ENCODE peak calls at places on chromosome 2, in ten cellular contexts. A, W, V, Y, L, R, U, C, J and D are unnamed samples.
A peak's percentile ranks its signal among the peaks of the same experiment; 100 is the strongest.

GRCh38 chr2:179842498-179843153 is 18.8 kb downstream of the ZNF385B start:
- ATAC-seq in A (no peak), W (peak; percentile 75), V (peak; percentile 94), Y (peak; percentile 97), L (no peak), R (peak; percentile 59), U (no peak), C (peak; percentile 41), J (no peak), D (no peak)

GRCh38 chr2:36397040-36397616 is 41.5 kb downstream of the CRIM1 start:
- ATAC-seq in A (peak; percentile 6), W (no peak), V (no peak), Y (no peak), L (peak; percentile 9), R (no peak), U (no peak), C (no peak), J (no peak), D (no peak)

GRCh38 chr2:72144412-72144745 is 3.3 kb downstream of the CYP26B1 start:
- ATAC-seq in A (no peak), W (no peak), V (no peak), Y (no peak), L (no peak), R (peak; percentile 22), U (peak; percentile 21), C (no peak), J (peak; percentile 70), D (no peak)

GRCh38 chr2:238163494-238164198 is 4.9 kb downstream of the ERFE start:
- ATAC-seq in A (no peak), W (no peak), V (no peak), Y (no peak), L (no peak), R (no peak), U (no peak), C (no peak), J (no peak), D (no peak)

GRCh38 chr2:15720561-15721307 is 129.1 kb downstream of the DDX1 start:
- ATAC-seq in A (no peak), W (no peak), V (no peak), Y (no peak), L (no peak), R (no peak), U (no peak), C (no peak), J (no peak), D (no peak)

GRCh38 chr2:176200971-176201370 is 12.5 kb downstream of the HOXD1 start:
- ATAC-seq in A (no peak), W (no peak), V (peak; percentile 38), Y (peak; percentile 67), L (no peak), R (no peak), U (no peak), C (no peak), J (no peak), D (no peak)

GRCh38 chr2:104850322-104851184 is 3.4 kb upstream of the POU3F3 start:
- ATAC-seq in A (no peak), W (no peak), V (no peak), Y (no peak), L (no peak), R (no peak), U (no peak), C (no peak), J (no peak), D (no peak)

GRCh38 chr2:121888189-121888557 is 132.7 kb downstream of the TSN start:
- ATAC-seq in A (peak; percentile 65), W (peak; percentile 87), V (peak; percentile 90), Y (peak; percentile 95), L (no peak), R (no peak), U (peak; percentile 99), C (no peak), J (peak; percentile 13), D (no peak)

GRCh38 chr2:205496777-205497176 is 185.5 kb upstream of the NRP2 start:
- ATAC-seq in A (no peak), W (no peak), V (no peak), Y (no peak), L (peak; percentile 89), R (peak; percentile 49), U (no peak), C (peak; percentile 49), J (no peak), D (peak; percentile 50)

GRCh38 chr2:185782223-185782769 is 43.7 kb downstream of the FSIP2 start:
- ATAC-seq in A (no peak), W (no peak), V (no peak), Y (peak; percentile 89), L (no peak), R (no peak), U (no peak), C (no peak), J (no peak), D (no peak)

GRCh38 chr2:25251032-25251460 is 82.7 kb upstream of the POMC start:
- ATAC-seq in A (no peak), W (peak; percentile 55), V (peak; percentile 9), Y (peak; percentile 0), L (no peak), R (no peak), U (no peak), C (no peak), J (no peak), D (no peak)

GRCh38 chr2:47177042-47177565 is 22.0 kb upstream of the STPG4 start:
- ATAC-seq in A (peak; percentile 2), W (peak; percentile 7), V (no peak), Y (peak; percentile 3), L (no peak), R (no peak), U (no peak), C (peak; percentile 3), J (no peak), D (no peak)

GRCh38 chr2:168874368-168875005 is 15.7 kb downstream of the SPC25 start:
- ATAC-seq in A (no peak), W (no peak), V (peak; percentile 27), Y (no peak), L (no peak), R (no peak), U (no peak), C (no peak), J (no peak), D (no peak)

GRCh38 chr2:218282173-218282991 is 9.9 kb downstream of the TMBIM1 start:
- ATAC-seq in A (no peak), W (no peak), V (no peak), Y (no peak), L (peak; percentile 1), R (peak; percentile 28), U (no peak), C (no peak), J (peak; percentile 33), D (no peak)
- TF ChIP-seq POLR2A in A (no peak), W (no peak), V (no peak), Y (no peak), L (no peak), R (no peak), U (no peak), C (no peak), J (no peak), D (peak; percentile 16)

GRCh38 chr2:41840702-41841551 is 206.9 kb upstream of the PKDCC start:
- ATAC-seq in A (peak; percentile 98), W (peak; percentile 100), V (peak; percentile 100), Y (peak; percentile 99), L (peak; percentile 99), R (peak; percentile 100), U (peak; percentile 99), C (peak; percentile 99), J (peak; percentile 99), D (peak; percentile 100)
- TF ChIP-seq POLR2A in A (peak; percentile 77), W (peak; percentile 73), V (no peak), Y (peak; percentile 85), L (peak; percentile 54), R (peak; percentile 40), U (peak; percentile 64), C (peak; percentile 42), J (no peak), D (peak; percentile 29)

GRCh38 chr2:230441188-230441897 is 25.3 kb downstream of the SP100 start:
- ATAC-seq in A (no peak), W (peak; percentile 84), V (peak; percentile 70), Y (no peak), L (peak; percentile 73), R (no peak), U (no peak), C (peak; percentile 63), J (peak; percentile 75), D (peak; percentile 62)
- TF ChIP-seq POLR2A in A (no peak), W (no peak), V (no peak), Y (no peak), L (no peak), R (no peak), U (no peak), C (no peak), J (no peak), D (no peak)

GRCh38 chr2:109404681-109405080 is 209.1 kb downstream of the SEPTIN10 start:
- ATAC-seq in A (no peak), W (no peak), V (no peak), Y (no peak), L (no peak), R (no peak), U (no peak), C (no peak), J (no peak), D (no peak)
- TF ChIP-seq POLR2A in A (no peak), W (no peak), V (no peak), Y (no peak), L (no peak), R (no peak), U (no peak), C (no peak), J (no peak), D (no peak)